ENCODE peak calls at places on chromosomes 6 and 20, in eight cellular contexts. One of them, this sample, is unnamed.

GRCh38 chr6:5403619-5404018 is 142.3 kb downstream of the FARS2 start:
- DNase-seq in T-cell: no peak
- DNase-seq in stimulated activated CD4-positive, alpha-beta T cell treated with anti-CD3 and anti-CD28 coated beads, TNF-alpha, amount 100 ng/mL, for 1 hour: no peak
- DNase-seq in lung: no peak
- DNase-seq in testis: no peak
- DNase-seq in activated naive CD4-positive, alpha-beta T cell treated with anti-CD3 and anti-CD28 coated beads, Interleukin-2, amount 50 U/mL, for 72 hours: no peak
- DNase-seq in A673: no peak
- DNase-seq in mammary epithelial cell: peak
- DNase-seq in this sample: no peak

GRCh38 chr6:31528821-31529328 is at the start of gene MCCD1:
- DNase-seq in testis: no peak
- DNase-seq in A673: no peak
- DNase-seq in stimulated activated CD4-positive, alpha-beta T cell treated with anti-CD3 and anti-CD28 coated beads, TNF-alpha, amount 100 ng/mL, for 1 hour: no peak
- DNase-seq in T-cell: no peak
- DNase-seq in mammary epithelial cell: no peak
- DNase-seq in activated naive CD4-positive, alpha-beta T cell treated with anti-CD3 and anti-CD28 coated beads, Interleukin-2, amount 50 U/mL, for 72 hours: peak
- DNase-seq in lung: no peak
- DNase-seq in this sample: no peak

GRCh38 chr6:46963039-46963438 is 41.3 kb upstream of the ADGRF5 start:
- DNase-seq in activated naive CD4-positive, alpha-beta T cell treated with anti-CD3 and anti-CD28 coated beads, Interleukin-2, amount 50 U/mL, for 72 hours: no peak
- DNase-seq in stimulated activated CD4-positive, alpha-beta T cell treated with anti-CD3 and anti-CD28 coated beads, TNF-alpha, amount 100 ng/mL, for 1 hour: no peak
- DNase-seq in A673: no peak
- DNase-seq in lung: no peak
- DNase-seq in T-cell: no peak
- DNase-seq in testis: no peak
- DNase-seq in mammary epithelial cell: no peak
- DNase-seq in this sample: no peak

GRCh38 chr20:8764289-8764962 is 304.5 kb upstream of the PLCB4 start:
- DNase-seq in mammary epithelial cell: no peak
- DNase-seq in lung: no peak
- DNase-seq in A673: peak
- DNase-seq in activated naive CD4-positive, alpha-beta T cell treated with anti-CD3 and anti-CD28 coated beads, Interleukin-2, amount 50 U/mL, for 72 hours: no peak
- DNase-seq in stimulated activated CD4-positive, alpha-beta T cell treated with anti-CD3 and anti-CD28 coated beads, TNF-alpha, amount 100 ng/mL, for 1 hour: no peak
- DNase-seq in testis: no peak
- DNase-seq in T-cell: no peak
- DNase-seq in this sample: peak

GRCh38 chr6:17352302-17352701 is 41.1 kb upstream of the CAP2 start:
- DNase-seq in A673: no peak
- DNase-seq in lung: no peak
- DNase-seq in testis: no peak
- DNase-seq in mammary epithelial cell: no peak
- DNase-seq in activated naive CD4-positive, alpha-beta T cell treated with anti-CD3 and anti-CD28 coated beads, Interleukin-2, amount 50 U/mL, for 72 hours: no peak
- DNase-seq in stimulated activated CD4-positive, alpha-beta T cell treated with anti-CD3 and anti-CD28 coated beads, TNF-alpha, amount 100 ng/mL, for 1 hour: no peak
- DNase-seq in T-cell: no peak
- DNase-seq in this sample: no peak

GRCh38 chr6:15872252-15873103 is 209.7 kb upstream of the DTNBP1 start:
- DNase-seq in A673: no peak
- DNase-seq in T-cell: no peak
- DNase-seq in testis: no peak
- DNase-seq in stimulated activated CD4-positive, alpha-beta T cell treated with anti-CD3 and anti-CD28 coated beads, TNF-alpha, amount 100 ng/mL, for 1 hour: no peak
- DNase-seq in lung: no peak
- DNase-seq in activated naive CD4-positive, alpha-beta T cell treated with anti-CD3 and anti-CD28 coated beads, Interleukin-2, amount 50 U/mL, for 72 hours: no peak
- DNase-seq in mammary epithelial cell: no peak
- DNase-seq in this sample: no peak

GRCh38 chr6:14267885-14268660 is 150.5 kb downstream of the CD83 start:
- DNase-seq in activated naive CD4-positive, alpha-beta T cell treated with anti-CD3 and anti-CD28 coated beads, Interleukin-2, amount 50 U/mL, for 72 hours: no peak
- DNase-seq in A673: no peak
- DNase-seq in lung: no peak
- DNase-seq in testis: no peak
- DNase-seq in mammary epithelial cell: no peak
- DNase-seq in T-cell: no peak
- DNase-seq in stimulated activated CD4-positive, alpha-beta T cell treated with anti-CD3 and anti-CD28 coated beads, TNF-alpha, amount 100 ng/mL, for 1 hour: no peak
- DNase-seq in this sample: no peak

GRCh38 chr6:26576929-26577719 is 19.6 kb upstream of the ABT1 start:
- DNase-seq in T-cell: no peak
- DNase-seq in lung: no peak
- DNase-seq in stimulated activated CD4-positive, alpha-beta T cell treated with anti-CD3 and anti-CD28 coated beads, TNF-alpha, amount 100 ng/mL, for 1 hour: peak
- DNase-seq in activated naive CD4-positive, alpha-beta T cell treated with anti-CD3 and anti-CD28 coated beads, Interleukin-2, amount 50 U/mL, for 72 hours: peak
- DNase-seq in A673: peak
- DNase-seq in testis: peak
- DNase-seq in mammary epithelial cell: peak
- DNase-seq in this sample: peak

GRCh38 chr6:148027201-148027600 is 315.4 kb upstream of the SASH1 start:
- DNase-seq in lung: peak
- DNase-seq in mammary epithelial cell: no peak
- DNase-seq in T-cell: no peak
- DNase-seq in activated naive CD4-positive, alpha-beta T cell treated with anti-CD3 and anti-CD28 coated beads, Interleukin-2, amount 50 U/mL, for 72 hours: no peak
- DNase-seq in A673: no peak
- DNase-seq in testis: no peak
- DNase-seq in stimulated activated CD4-positive, alpha-beta T cell treated with anti-CD3 and anti-CD28 coated beads, TNF-alpha, amount 100 ng/mL, for 1 hour: no peak
- DNase-seq in this sample: no peak

GRCh38 chr6:79413562-79414002 is 123.6 kb downstream of the LCA5 start:
- DNase-seq in lung: no peak
- DNase-seq in testis: no peak
- DNase-seq in T-cell: no peak
- DNase-seq in stimulated activated CD4-positive, alpha-beta T cell treated with anti-CD3 and anti-CD28 coated beads, TNF-alpha, amount 100 ng/mL, for 1 hour: no peak
- DNase-seq in A673: peak
- DNase-seq in mammary epithelial cell: peak
- DNase-seq in activated naive CD4-positive, alpha-beta T cell treated with anti-CD3 and anti-CD28 coated beads, Interleukin-2, amount 50 U/mL, for 72 hours: no peak
- DNase-seq in this sample: peak

GRCh38 chr6:4185846-4186245 is 50.5 kb upstream of the ECI2 start:
- DNase-seq in T-cell: no peak
- DNase-seq in lung: no peak
- DNase-seq in stimulated activated CD4-positive, alpha-beta T cell treated with anti-CD3 and anti-CD28 coated beads, TNF-alpha, amount 100 ng/mL, for 1 hour: no peak
- DNase-seq in mammary epithelial cell: no peak
- DNase-seq in A673: no peak
- DNase-seq in activated naive CD4-positive, alpha-beta T cell treated with anti-CD3 and anti-CD28 coated beads, Interleukin-2, amount 50 U/mL, for 72 hours: no peak
- DNase-seq in testis: no peak
- DNase-seq in this sample: no peak

GRCh38 chr6:166952567-166953464 is 3.5 kb downstream of the RNASET2 start:
- DNase-seq in activated naive CD4-positive, alpha-beta T cell treated with anti-CD3 and anti-CD28 coated beads, Interleukin-2, amount 50 U/mL, for 72 hours: peak
- DNase-seq in stimulated activated CD4-positive, alpha-beta T cell treated with anti-CD3 and anti-CD28 coated beads, TNF-alpha, amount 100 ng/mL, for 1 hour: no peak
- DNase-seq in A673: no peak
- DNase-seq in T-cell: no peak
- DNase-seq in testis: no peak
- DNase-seq in mammary epithelial cell: no peak
- DNase-seq in lung: no peak
- DNase-seq in this sample: no peak

GRCh38 chr6:49606696-49607390 is 29.8 kb downstream of the RHAG start:
- DNase-seq in testis: peak
- DNase-seq in mammary epithelial cell: peak
- DNase-seq in lung: no peak
- DNase-seq in stimulated activated CD4-positive, alpha-beta T cell treated with anti-CD3 and anti-CD28 coated beads, TNF-alpha, amount 100 ng/mL, for 1 hour: no peak
- DNase-seq in T-cell: no peak
- DNase-seq in activated naive CD4-positive, alpha-beta T cell treated with anti-CD3 and anti-CD28 coated beads, Interleukin-2, amount 50 U/mL, for 72 hours: no peak
- DNase-seq in A673: peak
- DNase-seq in this sample: peak

GRCh38 chr6:151240861-151241642 is 1.3 kb downstream of the AKAP12 start:
- DNase-seq in mammary epithelial cell: peak
- DNase-seq in A673: peak
- DNase-seq in lung: peak
- DNase-seq in testis: peak
- DNase-seq in T-cell: no peak
- DNase-seq in activated naive CD4-positive, alpha-beta T cell treated with anti-CD3 and anti-CD28 coated beads, Interleukin-2, amount 50 U/mL, for 72 hours: no peak
- DNase-seq in stimulated activated CD4-positive, alpha-beta T cell treated with anti-CD3 and anti-CD28 coated beads, TNF-alpha, amount 100 ng/mL, for 1 hour: no peak
- DNase-seq in this sample: peak

GRCh38 chr6:4012826-4013225 is 66.1 kb downstream of the FAM217A start:
- DNase-seq in mammary epithelial cell: no peak
- DNase-seq in A673: no peak
- DNase-seq in T-cell: no peak
- DNase-seq in lung: no peak
- DNase-seq in stimulated activated CD4-positive, alpha-beta T cell treated with anti-CD3 and anti-CD28 coated beads, TNF-alpha, amount 100 ng/mL, for 1 hour: no peak
- DNase-seq in testis: no peak
- DNase-seq in activated naive CD4-positive, alpha-beta T cell treated with anti-CD3 and anti-CD28 coated beads, Interleukin-2, amount 50 U/mL, for 72 hours: no peak
- DNase-seq in this sample: no peak

GRCh38 chr6:56766806-56767178 is 124.1 kb upstream of the DST start:
- DNase-seq in A673: no peak
- DNase-seq in mammary epithelial cell: peak
- DNase-seq in T-cell: no peak
- DNase-seq in testis: no peak
- DNase-seq in lung: no peak
- DNase-seq in stimulated activated CD4-positive, alpha-beta T cell treated with anti-CD3 and anti-CD28 coated beads, TNF-alpha, amount 100 ng/mL, for 1 hour: no peak
- DNase-seq in activated naive CD4-positive, alpha-beta T cell treated with anti-CD3 and anti-CD28 coated beads, Interleukin-2, amount 50 U/mL, for 72 hours: no peak
- DNase-seq in this sample: peak

GRCh38 chr6:11013671-11014070 is 30.4 kb downstream of the ELOVL2 start:
- DNase-seq in activated naive CD4-positive, alpha-beta T cell treated with anti-CD3 and anti-CD28 coated beads, Interleukin-2, amount 50 U/mL, for 72 hours: no peak
- DNase-seq in T-cell: no peak
- DNase-seq in testis: no peak
- DNase-seq in stimulated activated CD4-positive, alpha-beta T cell treated with anti-CD3 and anti-CD28 coated beads, TNF-alpha, amount 100 ng/mL, for 1 hour: no peak
- DNase-seq in A673: no peak
- DNase-seq in mammary epithelial cell: no peak
- DNase-seq in lung: no peak
- DNase-seq in this sample: no peak

GRCh38 chr6:44778513-44778912 is 391.0 kb downstream of the CDC5L start:
- DNase-seq in stimulated activated CD4-positive, alpha-beta T cell treated with anti-CD3 and anti-CD28 coated beads, TNF-alpha, amount 100 ng/mL, for 1 hour: no peak
- DNase-seq in lung: no peak
- DNase-seq in T-cell: no peak
- DNase-seq in activated naive CD4-positive, alpha-beta T cell treated with anti-CD3 and anti-CD28 coated beads, Interleukin-2, amount 50 U/mL, for 72 hours: no peak
- DNase-seq in testis: no peak
- DNase-seq in A673: no peak
- DNase-seq in mammary epithelial cell: no peak
- DNase-seq in this sample: no peak

GRCh38 chr6:161169060-161169459 is 104.8 kb downstream of the AGPAT4 start:
- DNase-seq in mammary epithelial cell: no peak
- DNase-seq in T-cell: no peak
- DNase-seq in A673: no peak
- DNase-seq in testis: no peak
- DNase-seq in lung: no peak
- DNase-seq in activated naive CD4-positive, alpha-beta T cell treated with anti-CD3 and anti-CD28 coated beads, Interleukin-2, amount 50 U/mL, for 72 hours: no peak
- DNase-seq in stimulated activated CD4-positive, alpha-beta T cell treated with anti-CD3 and anti-CD28 coated beads, TNF-alpha, amount 100 ng/mL, for 1 hour: no peak
- DNase-seq in this sample: no peak

GRCh38 chr20:20368414-20369352 is 779 bp downstream of the INSM1 start:
- DNase-seq in lung: no peak
- DNase-seq in stimulated activated CD4-positive, alpha-beta T cell treated with anti-CD3 and anti-CD28 coated beads, TNF-alpha, amount 100 ng/mL, for 1 hour: no peak
- DNase-seq in A673: peak
- DNase-seq in testis: no peak
- DNase-seq in T-cell: no peak
- DNase-seq in activated naive CD4-positive, alpha-beta T cell treated with anti-CD3 and anti-CD28 coated beads, Interleukin-2, amount 50 U/mL, for 72 hours: no peak
- DNase-seq in mammary epithelial cell: peak
- DNase-seq in this sample: no peak

GRCh38 chr6:50087231-50087954 is 37.7 kb upstream of the DEFB112 start:
- DNase-seq in T-cell: no peak
- DNase-seq in stimulated activated CD4-positive, alpha-beta T cell treated with anti-CD3 and anti-CD28 coated beads, TNF-alpha, amount 100 ng/mL, for 1 hour: no peak
- DNase-seq in mammary epithelial cell: peak
- DNase-seq in lung: no peak
- DNase-seq in activated naive CD4-positive, alpha-beta T cell treated with anti-CD3 and anti-CD28 coated beads, Interleukin-2, amount 50 U/mL, for 72 hours: no peak
- DNase-seq in testis: no peak
- DNase-seq in A673: no peak
- DNase-seq in this sample: no peak

GRCh38 chr6:32790306-32790705 is 26.5 kb downstream of the HLA-DOB start:
- DNase-seq in mammary epithelial cell: peak
- DNase-seq in lung: no peak
- DNase-seq in A673: no peak
- DNase-seq in activated naive CD4-positive, alpha-beta T cell treated with anti-CD3 and anti-CD28 coated beads, Interleukin-2, amount 50 U/mL, for 72 hours: no peak
- DNase-seq in testis: peak
- DNase-seq in stimulated activated CD4-positive, alpha-beta T cell treated with anti-CD3 and anti-CD28 coated beads, TNF-alpha, amount 100 ng/mL, for 1 hour: no peak
- DNase-seq in T-cell: no peak
- DNase-seq in this sample: no peak

GRCh38 chr6:149840345-149841075 is 23.6 kb downstream of the LRP11 start:
- DNase-seq in mammary epithelial cell: peak
- DNase-seq in lung: peak
- DNase-seq in testis: peak
- DNase-seq in stimulated activated CD4-positive, alpha-beta T cell treated with anti-CD3 and anti-CD28 coated beads, TNF-alpha, amount 100 ng/mL, for 1 hour: no peak
- DNase-seq in activated naive CD4-positive, alpha-beta T cell treated with anti-CD3 and anti-CD28 coated beads, Interleukin-2, amount 50 U/mL, for 72 hours: no peak
- DNase-seq in T-cell: no peak
- DNase-seq in A673: peak
- DNase-seq in this sample: no peak

GRCh38 chr6:33785766-33786165 is 3.2 kb downstream of the LEMD2 start:
- DNase-seq in mammary epithelial cell: peak
- DNase-seq in lung: no peak
- DNase-seq in stimulated activated CD4-positive, alpha-beta T cell treated with anti-CD3 and anti-CD28 coated beads, TNF-alpha, amount 100 ng/mL, for 1 hour: no peak
- DNase-seq in A673: no peak
- DNase-seq in T-cell: no peak
- DNase-seq in activated naive CD4-positive, alpha-beta T cell treated with anti-CD3 and anti-CD28 coated beads, Interleukin-2, amount 50 U/mL, for 72 hours: no peak
- DNase-seq in testis: no peak
- DNase-seq in this sample: no peak

GRCh38 chr6:138036111-138036510 is 71.1 kb downstream of the PERP start:
- DNase-seq in A673: no peak
- DNase-seq in mammary epithelial cell: peak
- DNase-seq in testis: no peak
- DNase-seq in activated naive CD4-positive, alpha-beta T cell treated with anti-CD3 and anti-CD28 coated beads, Interleukin-2, amount 50 U/mL, for 72 hours: no peak
- DNase-seq in lung: no peak
- DNase-seq in T-cell: no peak
- DNase-seq in stimulated activated CD4-positive, alpha-beta T cell treated with anti-CD3 and anti-CD28 coated beads, TNF-alpha, amount 100 ng/mL, for 1 hour: no peak
- DNase-seq in this sample: no peak

GRCh38 chr20:57654998-57655811 is 35.0 kb upstream of the ZBP1 start:
- DNase-seq in lung: peak
- DNase-seq in activated naive CD4-positive, alpha-beta T cell treated with anti-CD3 and anti-CD28 coated beads, Interleukin-2, amount 50 U/mL, for 72 hours: peak
- DNase-seq in testis: peak
- DNase-seq in mammary epithelial cell: no peak
- DNase-seq in stimulated activated CD4-positive, alpha-beta T cell treated with anti-CD3 and anti-CD28 coated beads, TNF-alpha, amount 100 ng/mL, for 1 hour: no peak
- DNase-seq in A673: no peak
- DNase-seq in T-cell: no peak
- DNase-seq in this sample: no peak

GRCh38 chr20:24445510-24446170 is 23.8 kb upstream of the SYNDIG1 start:
- DNase-seq in testis: no peak
- DNase-seq in stimulated activated CD4-positive, alpha-beta T cell treated with anti-CD3 and anti-CD28 coated beads, TNF-alpha, amount 100 ng/mL, for 1 hour: no peak
- DNase-seq in mammary epithelial cell: no peak
- DNase-seq in A673: no peak
- DNase-seq in T-cell: no peak
- DNase-seq in lung: no peak
- DNase-seq in activated naive CD4-positive, alpha-beta T cell treated with anti-CD3 and anti-CD28 coated beads, Interleukin-2, amount 50 U/mL, for 72 hours: no peak
- DNase-seq in this sample: no peak

GRCh38 chr6:137165375-137166246 is 7.8 kb downstream of the IL22RA2 start:
- DNase-seq in testis: no peak
- DNase-seq in A673: peak
- DNase-seq in activated naive CD4-positive, alpha-beta T cell treated with anti-CD3 and anti-CD28 coated beads, Interleukin-2, amount 50 U/mL, for 72 hours: no peak
- DNase-seq in lung: no peak
- DNase-seq in T-cell: no peak
- DNase-seq in mammary epithelial cell: peak
- DNase-seq in stimulated activated CD4-positive, alpha-beta T cell treated with anti-CD3 and anti-CD28 coated beads, TNF-alpha, amount 100 ng/mL, for 1 hour: no peak
- DNase-seq in this sample: no peak

GRCh38 chr6:77264970-77265369 is 198.3 kb downstream of the HTR1B start:
- DNase-seq in A673: no peak
- DNase-seq in lung: no peak
- DNase-seq in stimulated activated CD4-positive, alpha-beta T cell treated with anti-CD3 and anti-CD28 coated beads, TNF-alpha, amount 100 ng/mL, for 1 hour: no peak
- DNase-seq in testis: no peak
- DNase-seq in T-cell: no peak
- DNase-seq in activated naive CD4-positive, alpha-beta T cell treated with anti-CD3 and anti-CD28 coated beads, Interleukin-2, amount 50 U/mL, for 72 hours: no peak
- DNase-seq in mammary epithelial cell: no peak
- DNase-seq in this sample: no peak

GRCh38 chr20:4329232-4329631 is 313.9 kb upstream of the RNF24 start:
- DNase-seq in stimulated activated CD4-positive, alpha-beta T cell treated with anti-CD3 and anti-CD28 coated beads, TNF-alpha, amount 100 ng/mL, for 1 hour: no peak
- DNase-seq in activated naive CD4-positive, alpha-beta T cell treated with anti-CD3 and anti-CD28 coated beads, Interleukin-2, amount 50 U/mL, for 72 hours: no peak
- DNase-seq in testis: no peak
- DNase-seq in lung: no peak
- DNase-seq in A673: peak
- DNase-seq in mammary epithelial cell: no peak
- DNase-seq in T-cell: no peak
- DNase-seq in this sample: no peak

GRCh38 chr6:168088161-168089106 is 9.4 kb upstream of the FRMD1 start:
- DNase-seq in activated naive CD4-positive, alpha-beta T cell treated with anti-CD3 and anti-CD28 coated beads, Interleukin-2, amount 50 U/mL, for 72 hours: no peak
- DNase-seq in T-cell: no peak
- DNase-seq in mammary epithelial cell: no peak
- DNase-seq in A673: no peak
- DNase-seq in lung: no peak
- DNase-seq in stimulated activated CD4-positive, alpha-beta T cell treated with anti-CD3 and anti-CD28 coated beads, TNF-alpha, amount 100 ng/mL, for 1 hour: no peak
- DNase-seq in testis: peak
- DNase-seq in this sample: no peak

GRCh38 chr6:145929037-145929633 is 35.0 kb downstream of the SHPRH start:
- DNase-seq in activated naive CD4-positive, alpha-beta T cell treated with anti-CD3 and anti-CD28 coated beads, Interleukin-2, amount 50 U/mL, for 72 hours: no peak
- DNase-seq in stimulated activated CD4-positive, alpha-beta T cell treated with anti-CD3 and anti-CD28 coated beads, TNF-alpha, amount 100 ng/mL, for 1 hour: no peak
- DNase-seq in testis: no peak
- DNase-seq in mammary epithelial cell: peak
- DNase-seq in T-cell: no peak
- DNase-seq in A673: peak
- DNase-seq in lung: no peak
- DNase-seq in this sample: peak

GRCh38 chr6:6730831-6731230 is 142.3 kb downstream of the LY86 start:
- DNase-seq in mammary epithelial cell: peak
- DNase-seq in A673: no peak
- DNase-seq in testis: no peak
- DNase-seq in activated naive CD4-positive, alpha-beta T cell treated with anti-CD3 and anti-CD28 coated beads, Interleukin-2, amount 50 U/mL, for 72 hours: no peak
- DNase-seq in lung: no peak
- DNase-seq in T-cell: no peak
- DNase-seq in stimulated activated CD4-positive, alpha-beta T cell treated with anti-CD3 and anti-CD28 coated beads, TNF-alpha, amount 100 ng/mL, for 1 hour: no peak
- DNase-seq in this sample: peak

GRCh38 chr20:45377191-45377775 is 842 bp downstream of the TP53TG5 start:
- DNase-seq in A673: no peak
- DNase-seq in activated naive CD4-positive, alpha-beta T cell treated with anti-CD3 and anti-CD28 coated beads, Interleukin-2, amount 50 U/mL, for 72 hours: no peak
- DNase-seq in stimulated activated CD4-positive, alpha-beta T cell treated with anti-CD3 and anti-CD28 coated beads, TNF-alpha, amount 100 ng/mL, for 1 hour: no peak
- DNase-seq in mammary epithelial cell: no peak
- DNase-seq in testis: no peak
- DNase-seq in lung: peak
- DNase-seq in T-cell: no peak
- DNase-seq in this sample: no peak

This sample was measured in fibroblast of the conjunctiva.